ENCODE peak calls at places on chromosomes 3 and 15, in five cellular contexts. N, E, I, F and W are unnamed samples.

GRCh38 chr15:41558400-41559238 is at the start of gene TYRO3:
- DNase-seq in F (no peak), N (peak), I (peak), E (peak), W (no peak)

GRCh38 chr3:37833790-37834189 is 27.9 kb upstream of the CTDSPL start:
- DNase-seq in F (no peak), E (no peak), N (no peak), I (no peak), W (no peak)

GRCh38 chr15:99682455-99682854 is 50.8 kb downstream of the LYSMD4 start:
- DNase-seq in F (peak), N (peak), I (no peak), E (no peak), W (peak)

GRCh38 chr3:71543371-71544016 is 40.0 kb downstream of the FOXP1 start:
- DNase-seq in F (no peak), I (no peak), N (no peak), E (no peak), W (no peak)

GRCh38 chr3:137065381-137065780 is 107.6 kb downstream of the IL20RB start:
- DNase-seq in E (no peak), N (no peak), F (no peak), I (no peak), W (no peak)

GRCh38 chr15:70703483-70703882 is 59.9 kb downstream of the UACA start:
- DNase-seq in E (no peak), N (peak), F (no peak), I (no peak), W (no peak)

GRCh38 chr3:31011383-31011782 is 116.9 kb upstream of the GADL1 start:
- DNase-seq in N (peak), F (no peak), E (no peak), I (no peak), W (no peak)

GRCh38 chr3:27617552-27617951 is 104.6 kb downstream of the EOMES start:
- DNase-seq in N (no peak), F (no peak), E (no peak), I (no peak), W (no peak)

GRCh38 chr3:109685084-109686079 is 348.0 kb upstream of the DPPA4 start:
- DNase-seq in N (peak), E (no peak), I (no peak), F (peak), W (peak)

GRCh38 chr3:41088882-41089281 is 110.4 kb upstream of the CTNNB1 start:
- DNase-seq in N (no peak), E (no peak), I (no peak), F (no peak), W (no peak)

GRCh38 chr3:61612211-61612995 is 51.0 kb downstream of the PTPRG start:
- DNase-seq in N (no peak), F (no peak), E (no peak), I (no peak), W (no peak)

GRCh38 chr15:59953392-59953883 is 50.7 kb upstream of the FOXB1 start:
- DNase-seq in N (no peak), F (no peak), I (peak), E (no peak), W (no peak)

GRCh38 chr3:42504334-42505202 is 2.1 kb downstream of the VIPR1 start:
- DNase-seq in N (no peak), I (no peak), E (no peak), F (no peak), W (no peak)

GRCh38 chr3:76551739-76552138 is 488.2 kb upstream of the ROBO2 start:
- DNase-seq in E (no peak), N (no peak), I (no peak), F (no peak), W (no peak)

GRCh38 chr15:47484119-47484518 is 233.2 kb upstream of the SEMA6D start:
- DNase-seq in I (no peak), E (no peak), N (no peak), F (no peak), W (no peak)

GRCh38 chr3:50205719-50206276 is 727 bp downstream of the SLC38A3 start:
- DNase-seq in F (no peak), I (peak), E (peak), N (no peak), W (no peak)

GRCh38 chr3:131591394-131591990 is 88.7 kb upstream of the MRPL3 start:
- DNase-seq in N (peak), I (peak), F (no peak), E (no peak), W (peak)

GRCh38 chr3:113769551-113769950 is 22.7 kb downstream of the ATP6V1A start:
- DNase-seq in I (no peak), F (no peak), N (peak), E (no peak), W (no peak)

GRCh38 chr3:196792771-196793170 is 53.1 kb downstream of the PAK2 start:
- DNase-seq in F (no peak), N (peak), I (no peak), E (no peak), W (no peak)

GRCh38 chr3:55879901-55880331 is 392.8 kb upstream of the WNT5A start:
- DNase-seq in N (peak), I (no peak), F (peak), E (no peak), W (no peak)

GRCh38 chr15:78035319-78035718 is 42.2 kb downstream of the TBC1D2B start:
- DNase-seq in F (no peak), E (no peak), N (no peak), I (no peak), W (no peak)

GRCh38 chr15:68658641-68659358 is 80.0 kb downstream of the CORO2B start:
- DNase-seq in N (no peak), I (no peak), E (no peak), F (no peak), W (no peak)

GRCh38 chr3:40086890-40087884 is 222.3 kb upstream of the EIF1B start:
- DNase-seq in I (no peak), N (peak), F (no peak), E (no peak), W (no peak)

GRCh38 chr3:155326249-155326648 is 32.8 kb upstream of the STRIT1 start:
- DNase-seq in N (no peak), E (no peak), F (no peak), I (no peak), W (no peak)